ENCODE peak calls at places on chromosomes 12 and 14, in ten cellular contexts. J, O, C, Q, R, V, I, E, M and P are unnamed samples.

GRCh38 chr12:97681612-97682504 is 219.3 kb downstream of the RMST start:
- DNase-seq in J (no peak), O (no peak), C (no peak), Q (no peak), R (no peak), V (no peak), I (no peak), E (no peak), M (no peak), P (no peak)

GRCh38 chr12:124428136-124428791 is 133.4 kb downstream of the RFLNA start:
- DNase-seq in J (no peak), O (no peak), C (no peak), Q (peak), R (peak), V (peak), I (no peak), E (no peak), M (no peak), P (no peak)

GRCh38 chr12:47419500-47419899 is 286.3 kb downstream of the RPAP3 start:
- DNase-seq in J (peak), O (no peak), C (no peak), Q (no peak), R (no peak), V (no peak), I (no peak), E (no peak), M (no peak), P (no peak)

GRCh38 chr12:27177716-27178115 is 66.4 kb upstream of the STK38L start:
- DNase-seq in J (peak), O (no peak), C (no peak), Q (peak), R (no peak), V (peak), I (no peak), E (no peak), M (no peak), P (no peak)

GRCh38 chr12:85468356-85469157 is 188.5 kb downstream of the ALX1 start:
- DNase-seq in J (peak), O (peak), C (no peak), Q (peak), R (no peak), V (peak), I (no peak), E (no peak), M (no peak), P (peak)

GRCh38 chr14:74980746-74981661 is 21.7 kb upstream of the EIF2B2 start:
- DNase-seq in J (no peak), O (peak), C (peak), Q (peak), R (no peak), V (peak), I (no peak), E (no peak), M (peak), P (peak)

GRCh38 chr14:35669782-35670181 is 135.8 kb downstream of the INSM2 start:
- DNase-seq in J (peak), O (no peak), C (no peak), Q (peak), R (no peak), V (peak), I (no peak), E (no peak), M (no peak), P (no peak)

GRCh38 chr12:43937947-43938346 is 102.1 kb downstream of the TMEM117 start:
- DNase-seq in J (peak), O (no peak), C (no peak), Q (no peak), R (no peak), V (peak), I (no peak), E (no peak), M (no peak), P (no peak)

GRCh38 chr14:66772146-66772545 is 264.2 kb downstream of the GPHN start:
- DNase-seq in J (no peak), O (no peak), C (no peak), Q (no peak), R (no peak), V (no peak), I (no peak), E (no peak), M (no peak), P (no peak)

GRCh38 chr14:24329736-24330135 is 5.1 kb downstream of the ADCY4 start:
- DNase-seq in J (no peak), O (no peak), C (no peak), Q (no peak), R (peak), V (no peak), I (no peak), E (no peak), M (peak), P (no peak)

GRCh38 chr12:19196959-19197630 is 67.6 kb downstream of the PLEKHA5 start:
- DNase-seq in J (no peak), O (no peak), C (no peak), Q (no peak), R (no peak), V (no peak), I (no peak), E (no peak), M (no peak), P (no peak)

GRCh38 chr12:57616383-57617101 is 5.3 kb downstream of the ARHGEF25 start:
- DNase-seq in J (peak), O (no peak), C (no peak), Q (no peak), R (peak), V (peak), I (no peak), E (no peak), M (no peak), P (no peak)

GRCh38 chr14:52314521-52315354 is 626 bp downstream of the PTGER2 start:
- DNase-seq in J (no peak), O (peak), C (peak), Q (peak), R (no peak), V (peak), I (no peak), E (no peak), M (no peak), P (no peak)

GRCh38 chr12:751192-751827 is 1.1 kb upstream of the WNK1 start:
- DNase-seq in J (peak), O (peak), C (peak), Q (peak), R (peak), V (peak), I (peak), E (peak), M (peak), P (peak)

GRCh38 chr12:94071258-94071657 is 77.1 kb upstream of the PLXNC1 start:
- DNase-seq in J (no peak), O (no peak), C (no peak), Q (no peak), R (no peak), V (no peak), I (no peak), E (no peak), M (no peak), P (no peak)

GRCh38 chr12:50297996-50298395 is 14.7 kb upstream of the LIMA1 start:
- DNase-seq in J (no peak), O (no peak), C (no peak), Q (no peak), R (no peak), V (no peak), I (no peak), E (no peak), M (no peak), P (no peak)

GRCh38 chr12:991350-992278 is 591 bp downstream of the ERC1 start:
- DNase-seq in J (peak), O (peak), C (no peak), Q (peak), R (no peak), V (no peak), I (no peak), E (no peak), M (no peak), P (no peak)

GRCh38 chr14:57617510-57617909 is 123.9 kb upstream of the CCDC198 start:
- DNase-seq in J (no peak), O (no peak), C (no peak), Q (no peak), R (no peak), V (no peak), I (no peak), E (no peak), M (no peak), P (no peak)

GRCh38 chr14:94390372-94391086 is 2.1 kb upstream of the SERPINA1 start:
- DNase-seq in J (no peak), O (no peak), C (peak), Q (no peak), R (peak), V (no peak), I (no peak), E (no peak), M (peak), P (no peak)

GRCh38 chr14:81565441-81566290 is 32.0 kb upstream of the SEL1L start:
- DNase-seq in J (peak), O (no peak), C (peak), Q (no peak), R (no peak), V (peak), I (no peak), E (no peak), M (no peak), P (no peak)

GRCh38 chr12:88546851-88547250 is 33.4 kb downstream of the KITLG start:
- DNase-seq in J (no peak), O (no peak), C (no peak), Q (peak), R (no peak), V (no peak), I (no peak), E (no peak), M (no peak), P (no peak)

GRCh38 chr14:80364274-80364673 is 153.0 kb upstream of the DIO2 start:
- DNase-seq in J (peak), O (no peak), C (no peak), Q (peak), R (no peak), V (no peak), I (no peak), E (no peak), M (no peak), P (no peak)

GRCh38 chr12:46507766-46508165 is 135.2 kb upstream of the SLC38A2 start:
- DNase-seq in J (peak), O (no peak), C (no peak), Q (no peak), R (no peak), V (no peak), I (no peak), E (no peak), M (no peak), P (no peak)

GRCh38 chr12:125949471-125949870 is 884.2 kb downstream of the AACS start:
- DNase-seq in J (no peak), O (no peak), C (no peak), Q (no peak), R (no peak), V (no peak), I (no peak), E (no peak), M (no peak), P (no peak)

GRCh38 chr14:37081856-37082255 is 90.5 kb downstream of the SLC25A21 start:
- DNase-seq in J (no peak), O (no peak), C (no peak), Q (no peak), R (no peak), V (no peak), I (no peak), E (no peak), M (no peak), P (no peak)

GRCh38 chr12:104671407-104672095 is 214.8 kb downstream of the CHST11 start:
- DNase-seq in J (peak), O (peak), C (peak), Q (peak), R (peak), V (peak), I (peak), E (peak), M (peak), P (peak)

GRCh38 chr14:59356783-59357182 is 108.4 kb downstream of the GPR135 start:
- DNase-seq in J (no peak), O (no peak), C (no peak), Q (no peak), R (no peak), V (no peak), I (no peak), E (no peak), M (no peak), P (no peak)

GRCh38 chr12:67441736-67442346 is 172.7 kb downstream of the CAND1 start:
- DNase-seq in J (peak), O (peak), C (peak), Q (peak), R (peak), V (peak), I (peak), E (peak), M (peak), P (peak)

GRCh38 chr12:88083634-88084033 is 54.4 kb upstream of the C12orf50 start:
- DNase-seq in J (no peak), O (no peak), C (no peak), Q (no peak), R (no peak), V (no peak), I (no peak), E (no peak), M (no peak), P (no peak)

GRCh38 chr12:101172316-101172715 is 37.7 kb downstream of the SLC5A8 start:
- DNase-seq in J (peak), O (no peak), C (no peak), Q (no peak), R (no peak), V (no peak), I (no peak), E (no peak), M (no peak), P (no peak)

GRCh38 chr14:72126561-72126960 is 194.3 kb downstream of the RGS6 start:
- DNase-seq in J (no peak), O (no peak), C (no peak), Q (no peak), R (no peak), V (no peak), I (no peak), E (no peak), M (no peak), P (no peak)

GRCh38 chr12:57726884-57727757 is 11.4 kb downstream of the AGAP2 start:
- DNase-seq in J (no peak), O (no peak), C (peak), Q (peak), R (no peak), V (no peak), I (no peak), E (no peak), M (peak), P (no peak)

GRCh38 chr12:8012910-8013309 is 19.6 kb upstream of the FOXJ2 start:
- DNase-seq in J (peak), O (no peak), C (no peak), Q (no peak), R (no peak), V (no peak), I (no peak), E (no peak), M (no peak), P (no peak)

GRCh38 chr12:113214938-113215400 is 6.3 kb upstream of the TPCN1 start:
- DNase-seq in J (peak), O (peak), C (no peak), Q (peak), R (peak), V (peak), I (peak), E (no peak), M (peak), P (peak)

GRCh38 chr12:132321321-132322118 is 7.9 kb downstream of the GALNT9 start:
- DNase-seq in J (no peak), O (no peak), C (no peak), Q (no peak), R (no peak), V (no peak), I (no peak), E (no peak), M (no peak), P (no peak)

GRCh38 chr14:90558041-90558982 is 161.5 kb downstream of the CALM1 start:
- DNase-seq in J (no peak), O (no peak), C (no peak), Q (no peak), R (no peak), V (no peak), I (no peak), E (no peak), M (no peak), P (no peak)

GRCh38 chr12:30088259-30088995 is 304.7 kb upstream of the TMTC1 start:
- DNase-seq in J (no peak), O (no peak), C (no peak), Q (no peak), R (no peak), V (no peak), I (no peak), E (no peak), M (no peak), P (no peak)

GRCh38 chr12:27534060-27534764 is 10.2 kb downstream of the PPFIBP1 start:
- DNase-seq in J (no peak), O (no peak), C (no peak), Q (peak), R (no peak), V (no peak), I (no peak), E (no peak), M (no peak), P (peak)

GRCh38 chr12:53976823-53977595 is 2.3 kb upstream of the HOTAIR start:
- DNase-seq in J (no peak), O (no peak), C (no peak), Q (no peak), R (no peak), V (no peak), I (no peak), E (no peak), M (no peak), P (no peak)

GRCh38 chr12:53977596-53978464 is 3.1 kb upstream of the HOTAIR start:
- DNase-seq in J (no peak), O (no peak), C (no peak), Q (no peak), R (no peak), V (no peak), I (no peak), E (no peak), M (no peak), P (no peak)

GRCh38 chr12:53980448-53981388 is 4.2 kb upstream of the HOXC10 start:
- DNase-seq in J (no peak), O (no peak), C (no peak), Q (no peak), R (no peak), V (no peak), I (no peak), E (no peak), M (no peak), P (no peak)

GRCh38 chr12:53976172-53976822 is 1.5 kb upstream of the HOTAIR start:
- DNase-seq in J (no peak), O (no peak), C (no peak), Q (no peak), R (no peak), V (no peak), I (no peak), E (no peak), M (no peak), P (no peak)

GRCh38 chr12:53978477-53979356 is 4.0 kb upstream of the HOTAIR start:
- DNase-seq in J (no peak), O (no peak), C (no peak), Q (no peak), R (no peak), V (no peak), I (no peak), E (no peak), M (no peak), P (no peak)
- H3K4me3 ChIP-seq in J (no peak), O (no peak), C (no peak), Q (no peak), R (no peak), V (no peak), I (no peak), E (no peak), M (no peak), P (no peak)

GRCh38 chr12:40446385-40446784 is 221.6 kb downstream of the LRRK2 start:
- DNase-seq in J (peak), O (no peak), C (no peak), Q (peak), R (no peak), V (no peak), I (no peak), E (no peak), M (no peak), P (no peak)
- TF ChIP-seq CTCF in J (peak), O (no peak), C (peak), Q (peak), R (no peak), V (peak), I (no peak), E (no peak), M (no peak), P (peak)

DNA sequence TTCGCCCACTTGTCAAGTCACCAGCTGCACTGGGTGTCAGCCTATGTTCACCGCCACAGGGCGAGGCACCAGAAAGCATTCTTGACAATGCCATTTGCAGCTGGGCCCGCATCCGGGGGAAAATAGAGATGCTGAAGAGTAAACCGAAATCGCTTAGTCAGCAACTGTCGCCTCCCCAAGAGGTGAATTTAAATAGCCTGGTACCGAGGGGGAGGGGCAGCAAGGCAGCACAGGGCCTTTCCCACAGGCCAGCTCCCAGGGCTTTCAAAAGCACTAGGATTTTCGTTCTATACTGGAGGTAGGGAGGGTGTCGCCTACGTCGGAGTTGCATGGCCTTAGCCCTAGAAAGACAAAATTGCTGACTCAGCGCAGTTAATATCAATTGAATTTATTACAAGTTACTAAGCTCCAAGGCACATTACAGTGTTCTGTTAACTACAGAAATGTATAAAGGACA is 4.3 kb downstream of the IRF2BPL start:
- DNase-seq in J (no peak), O (no peak), C (peak), Q (peak), R (peak), V (no peak), I (no peak), E (no peak), M (peak), P (no peak)
- H3K4me3 ChIP-seq in J (peak), O (peak), C (peak), Q (peak), R (peak), V (peak), I (peak), E (peak), M (peak), P (peak)

GRCh38 chr14:98935921-98936320 is 336.1 kb downstream of the BCL11B start:
- DNase-seq in J (no peak), O (no peak), C (peak), Q (no peak), R (peak), V (no peak), I (no peak), E (no peak), M (no peak), P (no peak)

GRCh38 chr14:98932436-98933325 is 339.3 kb downstream of the BCL11B start:
- DNase-seq in J (no peak), O (no peak), C (no peak), Q (no peak), R (peak), V (no peak), I (no peak), E (no peak), M (no peak), P (no peak)

GRCh38 chr14:98928418-98928817 is 343.6 kb downstream of the BCL11B start:
- DNase-seq in J (no peak), O (no peak), C (peak), Q (no peak), R (peak), V (no peak), I (no peak), E (no peak), M (no peak), P (no peak)

GRCh38 chr14:98931126-98931525 is 340.9 kb downstream of the BCL11B start:
- DNase-seq in J (no peak), O (no peak), C (no peak), Q (no peak), R (peak), V (no peak), I (no peak), E (no peak), M (no peak), P (no peak)

DNA sequence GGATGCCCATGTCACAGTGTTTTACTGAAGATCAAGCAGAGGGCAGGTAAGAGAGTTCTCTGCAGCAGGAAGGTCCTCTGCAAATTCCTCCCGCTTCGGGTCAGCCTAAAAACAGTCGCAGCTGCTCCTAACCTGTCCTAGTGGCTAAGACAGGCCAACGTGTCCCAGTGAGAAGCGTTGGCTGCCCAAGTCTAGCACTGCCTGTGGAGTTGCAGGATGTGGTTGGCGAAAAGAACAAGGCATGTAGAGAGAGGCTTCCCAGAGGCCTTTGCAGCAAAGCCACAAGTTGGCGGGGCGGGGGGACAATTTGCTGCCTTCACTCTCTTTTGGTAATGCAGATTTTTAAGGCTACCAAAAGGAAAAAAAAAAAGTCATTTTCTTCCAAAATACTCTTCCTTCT is 340.1 kb downstream of the BCL11B start:
- DNase-seq in J (no peak), O (no peak), C (no peak), Q (no peak), R (peak), V (no peak), I (no peak), E (no peak), M (no peak), P (no peak)
- TF ChIP-seq CTCF in J (no peak), O (no peak), C (no peak), Q (no peak), R (no peak), V (no peak), I (no peak), E (no peak), M (no peak), P (no peak)